ENCODE peak calls at places on chromosomes 4 and X, in five cellular contexts. R is kidney tubule cell, D is T-helper 2 cell, A is germinal center, Y is NCI-H2081. H is an unnamed sample.

GRCh38 chr4:3253808-3254207 is 4.8 kb downstream of the MSANTD1 start:
- DNase-seq in R (no peak), D (no peak), A (no peak), Y (no peak), H (peak; percentile 25)

GRCh38 chr4:123667496-123667895 is 270.9 kb downstream of the SPRY1 start:
- DNase-seq in R (no peak), D (no peak), A (no peak), Y (no peak), H (no peak)

GRCh38 chr4:40552536-40552935 is 77.1 kb downstream of the RBM47 start:
- DNase-seq in R (peak; percentile 53), D (no peak), A (no peak), Y (no peak), H (no peak)

GRCh38 chrX:123339201-123339905 is 155.3 kb downstream of the GRIA3 start:
- DNase-seq in R (peak; percentile 9), D (no peak), A (no peak), Y (no peak), H (no peak)

GRCh38 chr4:22668702-22669101 is 24.0 kb upstream of the GBA3 start:
- DNase-seq in R (no peak), D (no peak), A (no peak), Y (no peak), H (no peak)

GRCh38 chrX:78979789-78980464 is 34.7 kb downstream of the P2RY10 start:
- DNase-seq in R (no peak), D (no peak), A (no peak), Y (no peak), H (no peak)

GRCh38 chr4:117783716-117784115 is 250.6 kb upstream of the NDST3 start:
- DNase-seq in R (peak; percentile 32), D (no peak), A (no peak), Y (no peak), H (no peak)

GRCh38 chrX:10158279-10158939 is 1.6 kb downstream of the CLCN4 start:
- DNase-seq in R (peak; percentile 15), D (no peak), A (peak; percentile 47), Y (peak; percentile 78), H (no peak)

GRCh38 chrX:108494416-108495095 is 54.9 kb downstream of the COL4A5 start:
- DNase-seq in R (no peak), D (no peak), A (no peak), Y (no peak), H (no peak)

GRCh38 chr4:7754565-7755262 is 184.9 kb downstream of the AFAP1 start:
- DNase-seq in R (no peak), D (no peak), A (no peak), Y (no peak), H (no peak)

GRCh38 chr4:133969202-133969873 is 232.3 kb downstream of the PABPC4L start:
- DNase-seq in R (no peak), D (no peak), A (no peak), Y (peak; percentile 13), H (no peak)

GRCh38 chr4:13102344-13102743 is 381.8 kb downstream of the RAB28 start:
- DNase-seq in R (no peak), D (no peak), A (no peak), Y (no peak), H (no peak)

GRCh38 chr4:57078685-57079521 is 31.3 kb downstream of the IGFBP7 start:
- DNase-seq in R (peak; percentile 92), D (no peak), A (no peak), Y (peak; percentile 85), H (no peak)

GRCh38 chr4:152936446-152937279 is 540 bp downstream of the FHDC1 start:
- DNase-seq in R (peak; percentile 47), D (no peak), A (peak; percentile 32), Y (peak; percentile 30), H (peak; percentile 77)

GRCh38 chr4:138576684-138577083 is 334.5 kb upstream of the SLC7A11 start:
- DNase-seq in R (peak; percentile 46), D (no peak), A (no peak), Y (peak; percentile 47), H (no peak)

GRCh38 chr4:19694829-19695228 is 556.9 kb upstream of the SLIT2 start:
- DNase-seq in R (no peak), D (no peak), A (no peak), Y (no peak), H (no peak)

GRCh38 chrX:10177620-10178019 is 20.8 kb downstream of the CLCN4 start:
- DNase-seq in R (no peak), D (no peak), A (no peak), Y (no peak), H (no peak)

GRCh38 chr4:133498149-133498548 is 349.1 kb downstream of the PCDH10 start:
- DNase-seq in R (no peak), D (no peak), A (no peak), Y (no peak), H (no peak)

GRCh38 chr4:150248181-150248580 is 169.9 kb downstream of the DCLK2 start:
- DNase-seq in R (peak; percentile 71), D (no peak), A (no peak), Y (no peak), H (no peak)

GRCh38 chrX:128057421-128057820 is 5.2 kb upstream of the ACTRT1 start:
- DNase-seq in R (peak; percentile 1), D (no peak), A (no peak), Y (no peak), H (no peak)

GRCh38 chrX:55490974-55491373 is 1.3 kb upstream of the USP51 start:
- DNase-seq in R (no peak), D (no peak), A (no peak), Y (no peak), H (no peak)

GRCh38 chr4:123941306-123941705 is 544.7 kb downstream of the SPRY1 start:
- DNase-seq in R (peak; percentile 26), D (no peak), A (no peak), Y (no peak), H (no peak)

GRCh38 chr4:150262611-150263010 is 184.4 kb downstream of the DCLK2 start:
- DNase-seq in R (no peak), D (no peak), A (no peak), Y (no peak), H (no peak)

GRCh38 chrX:140391313-140391712 is 113.6 kb downstream of the SOX3 start:
- DNase-seq in R (no peak), D (no peak), A (no peak), Y (no peak), H (no peak)

GRCh38 chrX:6968231-6968630 is 179.3 kb upstream of the STS start:
- DNase-seq in R (peak; percentile 75), D (no peak), A (no peak), Y (no peak), H (no peak)

GRCh38 chrX:119655125-119655524 is 37.8 kb downstream of the SEPTIN6 start:
- DNase-seq in R (peak; percentile 46), D (peak; percentile 62), A (no peak), Y (no peak), H (no peak)

H was measured in Peyer's patch.